ENCODE peak calls at places on chromosomes 4 and X, in nine cellular contexts. X is A549; J is CD8-positive, alpha-beta T cell; P is heart left ventricle; T is lung; L is body of pancreas; U is tibial nerve; N is cardiac muscle cell; Y is esophagus squamous epithelium. Q is an unnamed sample. For H3K9me3, the result is how much of the 10 kb centered on the place peaks cover.

GRCh38 chr4:2823671-2824328 is 19.8 kb upstream of the ADD1 start:
- DNase-seq in U (no peak), N (no peak), Y (no peak), P (no peak), J (no peak), T (no peak), L (no peak), X (no peak), Q (no peak)

GRCh38 chrX:48465336-48465933 is 4.6 kb downstream of the SLC38A5 start:
- DNase-seq in Y (no peak), U (no peak), T (no peak), L (no peak), J (no peak), P (no peak), N (peak), X (no peak), Q (no peak)

GRCh38 chr4:148376151-148376550 is 66.1 kb downstream of the NR3C2 start:
- DNase-seq in T (peak), P (peak), L (peak), J (peak), Y (no peak), N (peak), X (peak), U (peak), Q (no peak)

GRCh38 chr4:84482564-84483563 is 16.2 kb downstream of the NKX6-1 start:
- DNase-seq in N (peak), T (no peak), P (no peak), X (no peak), J (no peak), L (no peak), U (no peak), Y (no peak), Q (no peak)

GRCh38 chr4:3791910-3792542 is 25.8 kb downstream of the ADRA2C start:
- DNase-seq in J (no peak), L (peak), P (peak), U (no peak), X (peak), N (peak), Y (no peak), T (peak), Q (no peak)

GRCh38 chrX:2610246-2611170 is 80.6 kb upstream of the CD99 start:
- DNase-seq in T (no peak), U (no peak), J (no peak), N (no peak), L (no peak), Y (no peak), P (no peak), X (no peak), Q (no peak)

GRCh38 chr4:184267673-184268573 is 50.2 kb upstream of the ENPP6 start:
- DNase-seq in P (peak), Y (peak), U (no peak), N (peak), T (peak), L (peak), X (peak), J (peak), Q (peak)

GRCh38 chr4:173530326-173531062 is 465 bp upstream of the HAND2 start:
- DNase-seq in J (no peak), Y (no peak), U (no peak), X (no peak), P (no peak), T (no peak), L (no peak), N (peak), Q (no peak)

GRCh38 chrX:53065066-53065465 is 16.5 kb downstream of the GPR173 start:
- DNase-seq in J (no peak), N (no peak), X (no peak), Y (no peak), P (no peak), L (no peak), T (no peak), U (no peak), Q (no peak)

GRCh38 chr4:126071346-126072333 is 756.9 kb downstream of the FAT4 start:
- DNase-seq in T (peak), N (peak), P (no peak), U (no peak), L (peak), Y (no peak), J (no peak), X (no peak), Q (no peak)

GRCh38 chr4:140372607-140373327 is 679 bp upstream of the SCOC start:
- DNase-seq in U (no peak), J (peak), P (no peak), T (no peak), L (no peak), N (peak), Y (no peak), X (peak), Q (peak)

DNA sequence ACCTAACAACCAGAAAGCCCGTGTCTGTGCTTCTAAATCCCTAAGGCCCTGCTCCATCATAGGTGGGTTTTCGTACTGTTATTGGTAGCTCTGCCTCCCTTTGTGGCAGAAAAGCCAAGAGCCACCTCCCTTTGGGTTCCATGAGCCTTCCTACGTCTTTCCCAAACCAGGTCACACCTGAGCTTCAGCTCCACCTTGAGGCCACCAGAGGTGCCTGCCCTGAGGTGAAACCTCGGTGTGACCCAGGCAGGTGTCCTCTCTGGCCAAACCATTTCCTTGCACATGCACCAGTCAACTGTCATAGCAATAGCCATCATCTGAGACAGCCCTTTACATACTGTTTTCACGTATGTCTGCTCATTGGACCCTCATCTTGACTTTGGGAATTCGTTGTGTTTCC is 188.0 kb upstream of the RBPJ start:
- DNase-seq in P (no peak), L (no peak), X (no peak), Y (no peak), T (no peak), J (no peak), U (no peak), N (no peak), Q (no peak)
- H3K9me3 ChIP-seq in P (under half), L (under half), X (under half), Y (under half), T (under half), J (under half), U (under half), N (under half), Q (under half)

GRCh38 chrX:153430796-153431195 is 15.1 kb downstream of the TREX2 start:
- DNase-seq in X (no peak), Y (no peak), T (no peak), N (no peak), P (no peak), J (no peak), L (no peak), U (no peak), Q (no peak)
- H3K9me3 ChIP-seq in X (under half), Y (under half), T (under half), N (under half), P (under half), J (under half), L (under half), U (under half), Q (under half)

DNA sequence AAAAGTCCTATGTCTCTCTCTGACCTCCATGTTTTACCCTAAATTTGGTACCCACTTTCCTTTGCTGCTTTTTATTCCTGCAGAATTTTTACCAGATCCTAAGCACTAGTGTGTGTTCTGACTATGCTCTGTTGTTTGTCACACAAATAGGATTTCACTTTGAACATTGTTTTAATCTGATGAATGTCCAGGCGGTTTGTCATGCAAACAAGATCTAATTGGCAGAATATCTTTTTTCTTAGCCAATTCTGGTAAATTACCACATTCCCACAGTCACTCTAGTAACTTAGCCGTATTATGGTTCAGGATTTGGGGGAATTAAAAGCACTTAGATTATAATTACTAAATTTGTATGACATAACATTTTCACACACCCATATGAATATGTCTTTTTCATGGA is 557.2 kb upstream of the BOD1L1 start:
- DNase-seq in P (no peak), L (no peak), N (no peak), Y (no peak), J (no peak), T (no peak), X (no peak), U (no peak), Q (no peak)
- H3K9me3 ChIP-seq in P (under half), L (under half), N (under half), Y (under half), J (under half), T (under half), X (under half), U (under half), Q (under half)

DNA sequence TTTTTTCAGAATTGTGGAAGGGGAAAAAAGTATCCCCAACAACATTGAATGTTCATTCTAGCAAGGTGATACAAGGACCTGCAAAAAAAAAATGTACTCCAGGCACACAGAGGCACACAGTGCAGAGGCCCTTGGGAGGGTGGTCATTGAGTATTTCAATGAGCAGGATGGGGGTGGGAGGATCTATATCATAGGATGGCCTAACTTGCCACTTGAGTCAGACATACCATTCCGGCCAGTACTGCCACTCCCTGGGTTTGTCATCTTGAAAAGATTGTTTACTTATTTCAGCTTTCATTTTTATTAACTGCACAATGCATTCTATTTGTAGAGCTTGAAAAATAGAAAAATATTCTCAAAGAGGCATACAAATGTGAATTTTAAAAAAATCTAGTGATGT is 18.7 kb downstream of the ZNF595 start:
- DNase-seq in P (no peak), N (no peak), T (no peak), L (no peak), J (no peak), U (no peak), X (no peak), Y (no peak), Q (no peak)
- H3K9me3 ChIP-seq in P (half or more), N (under half), T (under half), L (under half), J (under half), U (under half), X (half or more), Y (half or more), Q (under half)

GRCh38 chrX:67998540-67998939 is 434.8 kb downstream of the OPHN1 start:
- DNase-seq in U (no peak), T (no peak), Y (no peak), L (no peak), X (no peak), P (no peak), J (no peak), N (no peak), Q (no peak)
- H3K9me3 ChIP-seq in U (under half), T (under half), Y (under half), L (under half), X (under half), P (under half), J (under half), N (under half), Q (under half)

GRCh38 chrX:37753384-37753783 is 26.5 kb upstream of the CYBB start:
- DNase-seq in U (no peak), N (no peak), L (no peak), P (no peak), J (no peak), X (no peak), Y (no peak), T (no peak), Q (no peak)
- H3K9me3 ChIP-seq in U (under half), N (under half), L (under half), P (under half), J (under half), X (under half), Y (under half), T (under half), Q (under half)

GRCh38 chrX:20317873-20318272 is 51.2 kb upstream of the RPS6KA3 start:
- DNase-seq in U (no peak), L (peak), X (no peak), Y (no peak), J (no peak), T (no peak), P (no peak), N (peak), Q (no peak)

GRCh38 chrX:20319054-20319453 is 52.3 kb upstream of the RPS6KA3 start:
- DNase-seq in L (no peak), T (no peak), P (no peak), U (no peak), X (no peak), N (no peak), Y (no peak), J (no peak), Q (no peak)

GRCh38 chrX:20325786-20326388 is 59.2 kb upstream of the RPS6KA3 start:
- DNase-seq in N (no peak), L (no peak), Y (no peak), P (no peak), T (no peak), U (no peak), X (no peak), J (no peak), Q (no peak)

GRCh38 chrX:20322887-20323286 is 56.2 kb upstream of the RPS6KA3 start:
- DNase-seq in L (no peak), U (no peak), X (no peak), Y (no peak), N (no peak), T (no peak), P (no peak), J (no peak), Q (no peak)

DNA sequence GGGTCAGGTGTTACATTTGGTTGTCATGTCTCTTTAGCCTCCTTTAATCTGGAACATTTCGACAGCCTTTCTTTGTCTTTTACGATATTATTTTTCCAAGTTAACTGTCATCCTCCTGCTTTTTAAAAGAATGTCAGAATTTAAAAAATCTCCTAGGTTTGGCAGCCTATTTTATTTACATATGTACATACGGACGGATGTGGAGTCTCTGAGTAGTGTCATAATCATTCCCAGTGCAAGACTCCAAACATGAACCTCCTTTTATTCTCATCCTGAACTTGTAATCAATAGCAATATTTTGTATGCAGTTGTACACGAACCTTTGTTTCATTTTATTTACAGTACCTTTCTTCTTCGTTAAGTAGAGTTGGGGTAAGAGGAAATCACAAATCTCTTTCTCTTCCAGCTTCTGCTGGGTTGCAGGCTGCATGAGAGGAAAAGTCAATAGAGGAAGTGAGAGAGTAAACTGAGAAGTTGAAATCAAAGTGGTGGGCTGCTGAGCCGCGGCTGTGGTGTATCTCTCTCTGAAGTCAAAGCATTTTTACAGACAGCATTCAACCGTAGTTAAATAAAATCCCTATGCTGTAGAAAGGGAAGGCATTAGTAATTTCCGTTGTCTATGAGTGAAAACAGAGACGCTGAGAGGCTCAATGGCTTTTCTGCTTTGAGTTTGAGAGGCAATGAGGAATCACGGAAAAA is 53.9 kb upstream of the RPS6KA3 start:
- DNase-seq in T (no peak), N (no peak), J (peak), Y (no peak), X (no peak), P (no peak), L (no peak), U (no peak), Q (no peak)
- H3K9me3 ChIP-seq in T (under half), N (under half), J (under half), Y (under half), X (under half), P (under half), L (under half), U (under half), Q (under half)

DNA sequence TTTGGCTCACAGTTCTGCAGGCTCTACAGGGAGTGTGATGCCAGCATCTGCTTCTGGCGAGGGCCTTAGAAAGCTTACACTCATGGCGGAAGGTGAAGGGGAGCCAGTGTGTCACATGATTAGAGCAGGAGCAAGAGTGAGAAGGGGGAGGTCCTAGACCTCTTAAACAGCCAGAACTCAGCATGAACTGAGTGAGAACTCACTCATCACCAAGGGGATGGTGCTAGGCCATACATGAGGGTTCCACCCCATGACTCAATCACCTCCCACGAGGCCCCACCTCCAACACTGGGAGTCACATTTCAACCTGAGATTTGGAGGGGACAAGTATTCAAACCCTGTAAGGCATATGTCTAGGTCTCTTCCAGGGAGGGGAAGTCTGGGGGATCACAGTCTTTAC is 33.4 kb downstream of the SPRY1 start:
- DNase-seq in X (no peak), U (no peak), L (no peak), Y (no peak), N (no peak), T (no peak), J (no peak), P (no peak), Q (no peak)
- H3K9me3 ChIP-seq in X (under half), U (under half), L (under half), Y (under half), N (under half), T (under half), J (under half), P (under half), Q (under half)

GRCh38 chr4:80438016-80438415 is 102.5 kb downstream of the CFAP299 start:
- DNase-seq in L (no peak), Y (no peak), X (no peak), N (no peak), P (no peak), T (no peak), J (no peak), U (no peak), Q (no peak)

GRCh38 chr4:80431203-80431602 is 95.7 kb downstream of the CFAP299 start:
- DNase-seq in L (no peak), X (no peak), N (no peak), P (no peak), J (no peak), U (no peak), T (no peak), Y (no peak), Q (no peak)

DNA sequence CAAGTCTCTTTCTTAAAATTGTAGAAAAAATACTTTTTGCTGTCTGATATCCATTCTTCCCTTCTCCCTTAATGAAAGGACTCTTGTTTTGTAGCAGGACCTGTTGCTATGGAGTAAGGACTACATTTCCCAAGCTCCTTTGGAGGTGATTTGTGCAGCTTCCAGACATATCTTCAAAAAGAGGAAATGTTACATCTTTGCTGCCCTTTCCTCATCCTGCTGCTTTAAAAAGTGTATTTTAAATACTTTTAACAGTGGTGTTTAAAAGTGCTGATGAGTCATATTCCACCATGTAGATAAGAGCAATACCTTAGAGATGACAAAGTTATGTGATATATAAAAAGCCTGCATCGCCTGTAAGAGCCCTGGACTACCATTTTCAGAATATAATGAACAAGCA is 98.7 kb downstream of the CFAP299 start:
- DNase-seq in J (no peak), N (peak), T (no peak), L (no peak), P (no peak), X (no peak), Y (no peak), U (no peak), Q (no peak)
- H3K9me3 ChIP-seq in J (under half), N (under half), T (under half), L (under half), P (under half), X (under half), Y (under half), U (under half), Q (under half)